ENCODE peak calls at places on chromosome 3, in nine cellular contexts. O is cardiac muscle cell; B is ovary; V is mesendoderm; T is transverse colon; P is pancreas; Z is ascending aorta; A is CD4-positive, alpha-beta T cell; S is HCT116. F is an unnamed sample. For H3K27me3, the result is how much of the 10 kb centered on the place peaks cover.

GRCh38 chr3:38054166-38054991 is 15.4 kb downstream of the DLEC1 start:
- DNase-seq in B (no peak), Z (no peak), T (no peak), S (no peak), A (no peak), V (no peak), O (no peak), P (no peak), F (no peak)

GRCh38 chr3:191141728-191142127 is 57.3 kb upstream of the OSTN start:
- DNase-seq in V (no peak), S (peak), B (no peak), O (peak), Z (no peak), A (no peak), P (no peak), T (no peak), F (no peak)

GRCh38 chr3:69882560-69882959 is 117.0 kb upstream of the SAMMSON start:
- DNase-seq in V (no peak), S (no peak), A (no peak), P (no peak), T (no peak), B (no peak), O (no peak), Z (no peak), F (no peak)

GRCh38 chr3:17745301-17745700 is 2.9 kb upstream of the TBC1D5 start:
- DNase-seq in A (no peak), T (no peak), S (no peak), O (no peak), B (no peak), V (peak), P (peak), Z (no peak), F (no peak)

GRCh38 chr3:170992854-170993253 is 33.7 kb downstream of the SLC2A2 start:
- DNase-seq in A (no peak), O (no peak), S (no peak), B (no peak), Z (no peak), P (no peak), T (no peak), V (no peak), F (no peak)

GRCh38 chr3:26703519-26703918 is 80.9 kb downstream of the LRRC3B start:
- DNase-seq in V (no peak), Z (no peak), A (no peak), B (no peak), P (no peak), T (no peak), O (no peak), S (no peak), F (no peak)

GRCh38 chr3:196666001-196666867 is 26.7 kb downstream of the NRROS start:
- DNase-seq in O (peak), P (no peak), S (no peak), T (no peak), Z (no peak), B (no peak), V (peak), A (no peak), F (no peak)

GRCh38 chr3:8627949-8628348 is 16.6 kb downstream of the SSUH2 start:
- DNase-seq in A (no peak), Z (no peak), B (no peak), T (no peak), S (no peak), P (no peak), V (no peak), O (no peak), F (no peak)

GRCh38 chr3:142007710-142008399 is 131.4 kb downstream of the ATP1B3 start:
- DNase-seq in T (no peak), O (no peak), A (no peak), S (no peak), B (no peak), P (no peak), V (peak), Z (no peak), F (no peak)

GRCh38 chr3:111864821-111865656 is 6.0 kb downstream of the PHLDB2 start:
- DNase-seq in B (no peak), P (no peak), V (peak), Z (no peak), O (peak), A (no peak), T (no peak), S (no peak), F (no peak)

GRCh38 chr3:196292281-196292923 is 4.9 kb upstream of the PCYT1A start:
- DNase-seq in S (no peak), V (peak), O (no peak), T (no peak), A (no peak), Z (no peak), B (no peak), P (no peak), F (no peak)

GRCh38 chr3:177126015-177126773 is 71.1 kb downstream of the TBL1XR1 start:
- DNase-seq in V (peak), Z (no peak), A (no peak), T (no peak), P (no peak), B (no peak), S (no peak), O (peak), F (no peak)

GRCh38 chr3:191244242-191244867 is 45.3 kb downstream of the OSTN start:
- DNase-seq in T (no peak), B (no peak), Z (no peak), S (no peak), P (no peak), A (no peak), O (peak), V (no peak), F (no peak)

GRCh38 chr3:170418422-170419300 is at the start of gene CLDN11:
- DNase-seq in T (no peak), A (no peak), P (no peak), Z (no peak), S (no peak), V (peak), B (peak), O (peak), F (no peak)

GRCh38 chr3:103337179-103337845 is 902.5 kb downstream of the ZPLD1 start:
- DNase-seq in S (no peak), A (no peak), O (no peak), V (no peak), Z (no peak), B (no peak), P (no peak), T (no peak), F (no peak)

GRCh38 chr3:140292684-140293083 is 357.7 kb downstream of the CLSTN2 start:
- DNase-seq in O (peak), T (no peak), Z (no peak), P (no peak), V (no peak), S (no peak), A (no peak), B (peak), F (no peak)

GRCh38 chr3:115099115-115099884 is 47.8 kb downstream of the ZBTB20 start:
- DNase-seq in Z (no peak), B (no peak), V (no peak), P (no peak), S (no peak), O (peak), T (no peak), A (no peak), F (no peak)

GRCh38 chr3:37457392-37458065 is 283.1 kb upstream of the LRRFIP2 start:
- DNase-seq in V (peak), A (no peak), B (no peak), P (no peak), O (peak), Z (no peak), S (no peak), T (no peak), F (no peak)

GRCh38 chr3:157606392-157607197 is 103.4 kb upstream of the VEPH1 start:
- DNase-seq in P (peak), O (peak), S (peak), V (peak), A (peak), T (peak), Z (peak), B (peak), F (peak)

GRCh38 chr3:13600950-13601691 is 52.2 kb downstream of the FBLN2 start:
- DNase-seq in A (no peak), P (no peak), S (peak), Z (no peak), V (peak), T (no peak), O (peak), B (peak), F (no peak)

GRCh38 chr3:126442099-126442848 is 33.4 kb downstream of the ZXDC start:
- DNase-seq in V (no peak), T (no peak), Z (peak), P (no peak), A (no peak), S (no peak), B (peak), O (peak), F (no peak)

DNA sequence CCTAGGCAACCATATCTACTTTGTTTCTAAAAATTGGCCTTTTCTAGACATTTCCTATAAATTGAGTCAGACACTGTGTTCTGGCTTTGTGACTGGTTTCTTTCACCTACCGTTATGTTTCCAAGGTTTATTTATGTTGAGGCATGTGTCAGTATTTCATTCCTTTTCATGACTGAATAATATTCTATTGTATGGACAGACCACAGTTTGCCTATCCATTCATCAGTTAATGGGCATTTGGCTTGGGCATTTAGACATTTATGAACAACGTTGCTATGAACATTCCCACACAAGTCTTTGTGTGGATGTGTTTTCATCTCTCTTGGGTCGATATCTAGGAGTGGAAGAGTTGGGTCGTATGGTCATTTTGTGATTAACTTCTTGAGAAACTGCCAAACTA is 3.6 kb upstream of the CFAP92 start:
- DNase-seq in A (no peak), V (no peak), O (no peak), Z (no peak), P (no peak), B (no peak), S (no peak), T (no peak), F (no peak)
- H3K27me3 ChIP-seq in A (under half), V (under half), O (half or more), Z (under half), P (under half), B (under half), S (under half), T (under half), F (under half)

GRCh38 chr3:30631237-30631961 is 25.0 kb downstream of the TGFBR2 start:
- DNase-seq in S (peak), B (no peak), T (no peak), A (peak), Z (no peak), O (peak), V (no peak), P (no peak), F (no peak)
- H3K27me3 ChIP-seq in S (under half), B (under half), T (under half), A (under half), Z (under half), O (under half), V (under half), P (under half), F (under half)

DNA sequence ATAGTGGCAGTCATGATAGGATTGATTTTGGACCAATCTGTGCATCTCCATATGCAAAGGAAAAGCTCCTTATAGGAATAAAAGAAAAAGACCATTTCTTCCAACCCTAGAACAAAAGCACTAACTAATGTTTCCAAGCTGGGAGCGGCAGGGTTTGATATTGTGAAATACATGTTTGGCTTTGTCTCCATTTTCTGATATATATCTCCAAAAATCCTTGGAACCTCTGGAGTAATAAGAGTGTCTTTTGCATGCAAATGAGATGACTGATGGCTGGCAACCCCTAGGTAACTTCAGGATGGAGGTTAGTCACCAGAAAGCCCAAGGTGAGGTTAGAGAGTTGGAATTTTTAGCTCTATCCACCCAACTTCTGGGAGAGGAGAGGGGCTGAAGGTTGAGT is 15.5 kb downstream of the RTP2 start:
- DNase-seq in S (no peak), V (no peak), B (no peak), O (no peak), P (no peak), Z (no peak), T (no peak), A (no peak), F (no peak)
- H3K27me3 ChIP-seq in S (under half), V (under half), B (under half), O (under half), P (under half), Z (under half), T (under half), A (under half), F (under half)

DNA sequence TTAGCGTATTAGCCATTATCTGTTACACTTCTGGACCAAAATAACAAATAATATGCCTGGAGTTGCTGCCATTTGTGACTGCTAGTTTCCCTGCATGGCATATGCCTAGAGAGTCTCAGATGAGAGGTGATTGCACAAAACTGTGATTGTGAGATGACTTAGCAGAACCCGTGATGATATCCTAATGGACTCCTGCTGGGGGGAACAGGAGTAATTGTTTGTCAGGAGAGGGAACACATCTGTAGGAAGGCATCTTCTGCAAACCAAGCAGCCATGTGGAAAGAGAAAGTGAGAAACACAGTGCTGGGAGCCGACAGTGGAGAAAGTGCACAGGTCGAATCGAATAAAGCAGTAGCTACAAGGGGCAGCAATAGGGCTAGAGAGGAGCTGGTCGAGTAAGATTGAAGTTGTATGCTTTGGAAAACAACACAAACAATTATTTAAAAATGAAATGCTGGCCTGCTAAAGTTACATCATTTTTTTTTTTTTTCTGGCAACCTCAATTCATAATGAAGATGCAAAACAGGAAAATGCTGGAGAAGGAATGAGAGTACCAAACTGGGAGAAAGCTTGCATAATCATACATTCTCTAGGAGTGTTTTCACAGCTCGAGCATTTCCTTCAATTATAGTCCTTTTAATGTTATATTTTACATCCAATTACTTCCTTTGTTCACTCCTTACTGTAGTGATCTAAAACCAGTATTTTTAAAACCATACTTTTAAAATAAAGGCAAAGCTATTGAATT is 494.3 kb upstream of the AGTR1 start:
- DNase-seq in V (peak), T (no peak), S (no peak), Z (no peak), B (no peak), O (peak), A (no peak), P (no peak), F (no peak)
- H3K27me3 ChIP-seq in V (under half), T (under half), S (under half), Z (under half), B (under half), O (under half), A (under half), P (under half), F (under half)

GRCh38 chr3:14842277-14842676 is 23.5 kb downstream of the FGD5 start:
- DNase-seq in V (no peak), P (no peak), T (no peak), Z (peak), S (no peak), B (no peak), A (no peak), O (no peak), F (no peak)
- H3K27me3 ChIP-seq in V (under half), P (under half), T (under half), Z (under half), S (under half), B (under half), A (under half), O (under half), F (under half)

DNA sequence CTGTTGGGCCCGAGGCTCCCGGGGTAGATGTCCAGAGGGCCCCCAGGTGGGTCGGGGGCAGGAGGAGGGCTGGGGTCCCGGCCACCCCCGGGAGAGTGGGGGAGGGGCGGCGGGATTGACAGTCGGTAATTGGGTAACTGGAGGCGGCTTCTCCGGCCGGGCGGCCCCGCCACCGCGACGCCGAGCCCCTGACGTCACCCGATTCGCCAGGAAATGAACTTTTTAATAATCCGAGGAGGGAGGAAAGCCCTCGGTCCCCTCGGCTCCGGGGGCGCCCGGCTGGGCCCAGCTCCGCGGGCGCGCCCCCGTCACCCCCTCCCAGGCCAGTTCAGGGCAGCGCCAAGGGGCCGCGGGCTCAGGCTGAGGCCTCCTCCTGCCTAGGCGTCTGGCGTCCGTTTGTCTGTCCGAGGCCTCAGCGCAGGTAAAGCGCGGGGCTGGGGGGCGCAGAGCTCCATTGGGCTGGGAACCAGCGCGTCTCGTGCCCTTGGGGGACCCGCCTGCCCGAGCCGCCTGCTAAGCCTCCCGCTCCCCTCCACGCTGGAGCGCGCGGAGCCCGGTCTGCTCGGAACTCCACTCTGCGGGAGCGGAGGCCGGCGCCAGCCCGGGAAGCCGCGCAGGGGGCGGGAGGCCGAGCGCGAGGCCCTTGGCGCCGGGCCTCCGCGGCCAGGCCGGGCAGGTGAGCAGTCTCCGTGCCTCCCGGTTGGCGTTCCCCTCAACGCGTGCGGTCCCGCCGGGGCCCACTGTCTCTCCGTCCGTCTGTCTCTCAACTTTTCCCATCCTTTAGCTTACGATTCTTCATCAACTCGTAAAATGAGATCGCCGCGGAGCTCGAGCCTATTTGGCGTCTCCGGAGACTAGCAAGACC is 3.8 kb downstream of the GATA2 start:
- DNase-seq in A (no peak), B (peak), O (peak), V (peak), S (peak), P (peak), Z (no peak), T (no peak), F (no peak)
- H3K27me3 ChIP-seq in A (half or more), B (under half), O (half or more), V (half or more), S (under half), P (under half), Z (half or more), T (half or more), F (half or more)